ENCODE peak calls at places on chromosomes 13 and 19, in seven cellular contexts. One of them, this sample, is unnamed.

GRCh38 chr19:44003461-44004134 is 841 bp downstream of the ZNF230 start:
- DNase-seq in mucosa of descending colon: peak; percentile 13
- DNase-seq in CD4-positive, CD25-positive, alpha-beta regulatory T cell: no peak
- DNase-seq in CD8-positive, alpha-beta memory T cell: peak; percentile 14
- DNase-seq in HAP-1: no peak
- DNase-seq in aorta: no peak
- DNase-seq in neuronal stem cell: no peak
- DNase-seq in this sample: peak; percentile 66

GRCh38 chr13:111241006-111241755 is 79.3 kb upstream of the TEX29 start:
- DNase-seq in mucosa of descending colon: no peak
- DNase-seq in CD4-positive, CD25-positive, alpha-beta regulatory T cell: no peak
- DNase-seq in CD8-positive, alpha-beta memory T cell: no peak
- DNase-seq in HAP-1: no peak
- DNase-seq in aorta: no peak
- DNase-seq in neuronal stem cell: no peak
- DNase-seq in this sample: no peak

GRCh38 chr19:6767081-6767356 is 216 bp downstream of the SH2D3A start:
- DNase-seq in mucosa of descending colon: peak; percentile 75
- DNase-seq in CD4-positive, CD25-positive, alpha-beta regulatory T cell: no peak
- DNase-seq in CD8-positive, alpha-beta memory T cell: no peak
- DNase-seq in HAP-1: peak; percentile 10
- DNase-seq in aorta: no peak
- DNase-seq in neuronal stem cell: no peak
- DNase-seq in this sample: no peak

GRCh38 chr13:28854657-28855056 is 34.5 kb downstream of the MTUS2 start:
- DNase-seq in mucosa of descending colon: no peak
- DNase-seq in CD4-positive, CD25-positive, alpha-beta regulatory T cell: no peak
- DNase-seq in CD8-positive, alpha-beta memory T cell: no peak
- DNase-seq in HAP-1: no peak
- DNase-seq in aorta: no peak
- DNase-seq in neuronal stem cell: no peak
- DNase-seq in this sample: no peak

GRCh38 chr19:2186071-2186846 is 22.5 kb downstream of the DOT1L start:
- DNase-seq in mucosa of descending colon: peak; percentile 59
- DNase-seq in CD4-positive, CD25-positive, alpha-beta regulatory T cell: no peak
- DNase-seq in CD8-positive, alpha-beta memory T cell: no peak
- DNase-seq in HAP-1: no peak
- DNase-seq in aorta: peak; percentile 95
- DNase-seq in neuronal stem cell: no peak
- DNase-seq in this sample: peak; percentile 94

GRCh38 chr19:4713384-4713951 is 10.2 kb downstream of the DPP9 start:
- DNase-seq in mucosa of descending colon: peak; percentile 92
- DNase-seq in CD4-positive, CD25-positive, alpha-beta regulatory T cell: no peak
- DNase-seq in CD8-positive, alpha-beta memory T cell: no peak
- DNase-seq in HAP-1: no peak
- DNase-seq in aorta: peak; percentile 87
- DNase-seq in neuronal stem cell: no peak
- DNase-seq in this sample: peak; percentile 94

GRCh38 chr19:35211545-35212230 is 16.9 kb downstream of the FAM187B start:
- DNase-seq in mucosa of descending colon: peak; percentile 54
- DNase-seq in CD4-positive, CD25-positive, alpha-beta regulatory T cell: peak; percentile 77
- DNase-seq in CD8-positive, alpha-beta memory T cell: peak; percentile 91
- DNase-seq in HAP-1: no peak
- DNase-seq in aorta: no peak
- DNase-seq in neuronal stem cell: no peak
- DNase-seq in this sample: peak; percentile 80

GRCh38 chr13:68304287-68304893 is 1074.3 kb upstream of the PCDH9 start:
- DNase-seq in mucosa of descending colon: peak; percentile 23
- DNase-seq in CD4-positive, CD25-positive, alpha-beta regulatory T cell: no peak
- DNase-seq in CD8-positive, alpha-beta memory T cell: no peak
- DNase-seq in HAP-1: peak; percentile 58
- DNase-seq in aorta: no peak
- DNase-seq in neuronal stem cell: peak; percentile 5
- DNase-seq in this sample: no peak

GRCh38 chr13:72463561-72463960 is 263.9 kb downstream of the MZT1 start:
- DNase-seq in mucosa of descending colon: no peak
- DNase-seq in CD4-positive, CD25-positive, alpha-beta regulatory T cell: no peak
- DNase-seq in CD8-positive, alpha-beta memory T cell: no peak
- DNase-seq in HAP-1: peak; percentile 41
- DNase-seq in aorta: no peak
- DNase-seq in neuronal stem cell: no peak
- DNase-seq in this sample: no peak

GRCh38 chr13:41286370-41286769 is 23.0 kb upstream of the MTRF1 start:
- DNase-seq in mucosa of descending colon: no peak
- DNase-seq in CD4-positive, CD25-positive, alpha-beta regulatory T cell: no peak
- DNase-seq in CD8-positive, alpha-beta memory T cell: peak; percentile 61
- DNase-seq in HAP-1: no peak
- DNase-seq in aorta: no peak
- DNase-seq in neuronal stem cell: no peak
- DNase-seq in this sample: no peak

GRCh38 chr19:57512845-57513244 is 13.1 kb downstream of the ZNF773 start:
- DNase-seq in mucosa of descending colon: no peak
- DNase-seq in CD4-positive, CD25-positive, alpha-beta regulatory T cell: no peak
- DNase-seq in CD8-positive, alpha-beta memory T cell: no peak
- DNase-seq in HAP-1: no peak
- DNase-seq in aorta: no peak
- DNase-seq in neuronal stem cell: no peak
- DNase-seq in this sample: no peak

GRCh38 chr13:102904408-102904862 is 58.6 kb downstream of the ERCC5 start:
- DNase-seq in mucosa of descending colon: no peak
- DNase-seq in CD4-positive, CD25-positive, alpha-beta regulatory T cell: no peak
- DNase-seq in CD8-positive, alpha-beta memory T cell: no peak
- DNase-seq in HAP-1: no peak
- DNase-seq in aorta: no peak
- DNase-seq in neuronal stem cell: no peak
- DNase-seq in this sample: no peak

GRCh38 chr19:47663911-47664771 is 49.1 kb upstream of the EHD2 start:
- DNase-seq in mucosa of descending colon: peak; percentile 55
- DNase-seq in CD4-positive, CD25-positive, alpha-beta regulatory T cell: no peak
- DNase-seq in CD8-positive, alpha-beta memory T cell: no peak
- DNase-seq in HAP-1: no peak
- DNase-seq in aorta: no peak
- DNase-seq in neuronal stem cell: no peak
- DNase-seq in this sample: peak; percentile 83

GRCh38 chr13:76758738-76759137 is 127.5 kb downstream of the KCTD12 start:
- DNase-seq in mucosa of descending colon: no peak
- DNase-seq in CD4-positive, CD25-positive, alpha-beta regulatory T cell: no peak
- DNase-seq in CD8-positive, alpha-beta memory T cell: no peak
- DNase-seq in HAP-1: no peak
- DNase-seq in aorta: no peak
- DNase-seq in neuronal stem cell: no peak
- DNase-seq in this sample: no peak

GRCh38 chr19:46416077-46416709 is 2.8 kb upstream of the CCDC8 start:
- DNase-seq in mucosa of descending colon: peak; percentile 65
- DNase-seq in CD4-positive, CD25-positive, alpha-beta regulatory T cell: no peak
- DNase-seq in CD8-positive, alpha-beta memory T cell: no peak
- DNase-seq in HAP-1: peak; percentile 92
- DNase-seq in aorta: peak; percentile 97
- DNase-seq in neuronal stem cell: peak; percentile 95
- DNase-seq in this sample: peak; percentile 97

GRCh38 chr19:33281296-33281926 is 20.9 kb downstream of the CEBPA start:
- DNase-seq in mucosa of descending colon: no peak
- DNase-seq in CD4-positive, CD25-positive, alpha-beta regulatory T cell: no peak
- DNase-seq in CD8-positive, alpha-beta memory T cell: no peak
- DNase-seq in HAP-1: no peak
- DNase-seq in aorta: no peak
- DNase-seq in neuronal stem cell: no peak
- DNase-seq in this sample: peak; percentile 54

GRCh38 chr13:113408562-113408961 is 44.6 kb upstream of the GRTP1 start:
- DNase-seq in mucosa of descending colon: no peak
- DNase-seq in CD4-positive, CD25-positive, alpha-beta regulatory T cell: no peak
- DNase-seq in CD8-positive, alpha-beta memory T cell: no peak
- DNase-seq in HAP-1: no peak
- DNase-seq in aorta: peak; percentile 20
- DNase-seq in neuronal stem cell: no peak
- DNase-seq in this sample: no peak

GRCh38 chr19:13039211-13039789 is 44.0 kb downstream of the NFIX start:
- DNase-seq in mucosa of descending colon: no peak
- DNase-seq in CD4-positive, CD25-positive, alpha-beta regulatory T cell: no peak
- DNase-seq in CD8-positive, alpha-beta memory T cell: no peak
- DNase-seq in HAP-1: no peak
- DNase-seq in aorta: no peak
- DNase-seq in neuronal stem cell: no peak
- DNase-seq in this sample: no peak
- H3K4me1 ChIP-seq in mucosa of descending colon: peaks cover 29% of the 10 kb centered on the region
- H3K4me1 ChIP-seq in CD4-positive, CD25-positive, alpha-beta regulatory T cell: no peaks in the 10 kb centered on the region
- H3K4me1 ChIP-seq in CD8-positive, alpha-beta memory T cell: peaks cover 15% of the 10 kb centered on the region
- H3K4me1 ChIP-seq in HAP-1: peaks cover 9% of the 10 kb centered on the region
- H3K4me1 ChIP-seq in aorta: peaks cover 5% of the 10 kb centered on the region
- H3K4me1 ChIP-seq in neuronal stem cell: no peaks in the 10 kb centered on the region
- H3K4me1 ChIP-seq in this sample: peaks cover 8% of the 10 kb centered on the region

GRCh38 chr19:55643003-55643732 is at the start of gene ZNF581:
- DNase-seq in mucosa of descending colon: peak; percentile 82
- DNase-seq in CD4-positive, CD25-positive, alpha-beta regulatory T cell: peak; percentile 66
- DNase-seq in CD8-positive, alpha-beta memory T cell: peak; percentile 80
- DNase-seq in HAP-1: peak; percentile 69
- DNase-seq in aorta: peak; percentile 89
- DNase-seq in neuronal stem cell: peak; percentile 73
- DNase-seq in this sample: peak; percentile 94

GRCh38 chr19:55642153-55643002 is 1.1 kb upstream of the ZNF581 start:
- DNase-seq in mucosa of descending colon: peak; percentile 37
- DNase-seq in CD4-positive, CD25-positive, alpha-beta regulatory T cell: no peak
- DNase-seq in CD8-positive, alpha-beta memory T cell: peak; percentile 48
- DNase-seq in HAP-1: no peak
- DNase-seq in aorta: peak; percentile 80
- DNase-seq in neuronal stem cell: no peak
- DNase-seq in this sample: peak; percentile 90

GRCh38 chr19:55640043-55640576 is 692 bp upstream of the ZNF580 start:
- DNase-seq in mucosa of descending colon: peak; percentile 65
- DNase-seq in CD4-positive, CD25-positive, alpha-beta regulatory T cell: peak; percentile 63
- DNase-seq in CD8-positive, alpha-beta memory T cell: peak; percentile 82
- DNase-seq in HAP-1: no peak
- DNase-seq in aorta: peak; percentile 91
- DNase-seq in neuronal stem cell: no peak
- DNase-seq in this sample: peak; percentile 93

GRCh38 chr19:55640577-55641375 is at the start of gene ZNF580:
- DNase-seq in mucosa of descending colon: peak; percentile 59
- DNase-seq in CD4-positive, CD25-positive, alpha-beta regulatory T cell: peak; percentile 50
- DNase-seq in CD8-positive, alpha-beta memory T cell: peak; percentile 56
- DNase-seq in HAP-1: peak; percentile 61
- DNase-seq in aorta: peak; percentile 90
- DNase-seq in neuronal stem cell: peak; percentile 65
- DNase-seq in this sample: peak; percentile 94

DNA sequence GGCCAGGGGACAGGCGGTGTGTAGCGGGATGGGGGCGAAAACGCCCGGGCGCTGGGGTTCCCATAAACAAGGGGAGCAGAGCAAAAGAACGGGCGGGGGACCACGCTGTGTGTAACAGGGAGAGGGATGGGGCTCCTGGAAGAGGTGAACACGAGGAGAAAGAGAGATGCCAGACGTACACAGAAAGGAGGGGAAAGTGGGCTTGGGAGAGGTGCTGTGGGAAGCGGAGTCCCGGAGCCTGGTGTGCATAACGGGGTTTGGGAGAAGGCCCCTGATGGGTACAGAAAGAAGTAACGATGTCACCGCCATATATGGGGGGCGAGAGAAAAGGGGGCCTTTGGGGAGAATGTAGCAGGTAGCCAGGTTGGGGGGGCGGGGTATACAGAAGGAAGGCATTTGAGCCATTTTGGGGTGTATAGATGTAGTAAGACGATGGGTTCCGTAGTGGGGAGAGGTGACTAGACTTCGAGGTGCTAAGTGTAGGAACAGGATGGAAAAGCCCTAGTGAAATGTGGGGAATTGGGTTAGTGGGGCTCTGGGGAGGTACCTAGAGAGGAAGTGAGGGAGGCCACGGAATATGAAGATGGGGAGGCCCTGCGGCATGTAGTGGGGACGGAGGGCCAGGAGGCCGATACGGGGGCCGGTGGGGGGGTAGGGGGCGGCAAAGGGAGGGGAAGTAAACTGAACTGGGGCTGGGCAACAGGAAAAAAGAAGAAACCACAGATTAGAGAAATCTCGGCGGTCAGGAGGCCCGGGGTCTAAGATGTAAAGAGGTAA is 762 bp downstream of the ZNF580 start:
- DNase-seq in mucosa of descending colon: peak; percentile 41
- DNase-seq in CD4-positive, CD25-positive, alpha-beta regulatory T cell: no peak
- DNase-seq in CD8-positive, alpha-beta memory T cell: peak; percentile 56
- DNase-seq in HAP-1: no peak
- DNase-seq in aorta: no peak
- DNase-seq in neuronal stem cell: no peak
- DNase-seq in this sample: no peak
- H3K4me1 ChIP-seq in mucosa of descending colon: peaks cover 31% of the 10 kb centered on the region
- H3K4me1 ChIP-seq in CD4-positive, CD25-positive, alpha-beta regulatory T cell: peaks cover 71% of the 10 kb centered on the region
- H3K4me1 ChIP-seq in CD8-positive, alpha-beta memory T cell: peaks cover 41% of the 10 kb centered on the region
- H3K4me1 ChIP-seq in HAP-1: peaks cover 19% of the 10 kb centered on the region
- H3K4me1 ChIP-seq in aorta: no peaks in the 10 kb centered on the region
- H3K4me1 ChIP-seq in neuronal stem cell: peaks cover 17% of the 10 kb centered on the region
- H3K4me1 ChIP-seq in this sample: peaks cover 4% of the 10 kb centered on the region

GRCh38 chr19:17073869-17074627 is 1.2 kb downstream of the HAUS8 start:
- DNase-seq in mucosa of descending colon: peak; percentile 40
- DNase-seq in CD4-positive, CD25-positive, alpha-beta regulatory T cell: no peak
- DNase-seq in CD8-positive, alpha-beta memory T cell: no peak
- DNase-seq in HAP-1: no peak
- DNase-seq in aorta: no peak
- DNase-seq in neuronal stem cell: no peak
- DNase-seq in this sample: no peak

GRCh38 chr19:17076539-17076919 is 952 bp downstream of the MYO9B start:
- DNase-seq in mucosa of descending colon: no peak
- DNase-seq in CD4-positive, CD25-positive, alpha-beta regulatory T cell: no peak
- DNase-seq in CD8-positive, alpha-beta memory T cell: peak; percentile 30
- DNase-seq in HAP-1: no peak
- DNase-seq in aorta: no peak
- DNase-seq in neuronal stem cell: no peak
- DNase-seq in this sample: no peak

GRCh38 chr19:17075035-17075859 is at the start of the genes HAUS8 and MYO9B:
- DNase-seq in mucosa of descending colon: peak; percentile 99
- DNase-seq in CD4-positive, CD25-positive, alpha-beta regulatory T cell: peak; percentile 100
- DNase-seq in CD8-positive, alpha-beta memory T cell: peak; percentile 100
- DNase-seq in HAP-1: peak; percentile 97
- DNase-seq in aorta: peak; percentile 100
- DNase-seq in neuronal stem cell: peak; percentile 99
- DNase-seq in this sample: peak; percentile 100

GRCh38 chr19:17075860-17076538 is 422 bp downstream of the MYO9B start:
- DNase-seq in mucosa of descending colon: peak; percentile 65
- DNase-seq in CD4-positive, CD25-positive, alpha-beta regulatory T cell: peak; percentile 57
- DNase-seq in CD8-positive, alpha-beta memory T cell: peak; percentile 50
- DNase-seq in HAP-1: no peak
- DNase-seq in aorta: peak; percentile 83
- DNase-seq in neuronal stem cell: no peak
- DNase-seq in this sample: peak; percentile 89

DNA sequence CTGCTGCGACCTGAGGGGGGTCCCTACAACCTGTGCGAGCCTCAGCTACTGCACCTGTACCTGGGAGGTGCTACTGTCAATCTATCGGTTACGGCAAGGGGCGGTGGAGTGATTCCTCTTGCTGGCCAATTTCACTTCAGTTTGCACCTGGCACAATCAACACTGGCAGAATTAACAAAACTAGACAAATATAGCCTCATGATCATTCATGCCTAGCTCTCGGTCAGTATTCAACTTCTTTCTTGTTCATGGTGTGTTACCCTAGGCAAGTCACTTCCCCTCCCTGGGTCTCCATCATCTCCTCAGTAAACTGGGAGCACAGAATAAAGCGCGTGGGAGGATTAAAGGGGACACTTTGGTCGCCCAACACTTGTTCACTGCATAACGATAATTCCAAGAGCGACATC is 621 bp downstream of the HAUS8 start:
- DNase-seq in mucosa of descending colon: no peak
- DNase-seq in CD4-positive, CD25-positive, alpha-beta regulatory T cell: no peak
- DNase-seq in CD8-positive, alpha-beta memory T cell: peak; percentile 23
- DNase-seq in HAP-1: no peak
- DNase-seq in aorta: no peak
- DNase-seq in neuronal stem cell: no peak
- DNase-seq in this sample: no peak
- H3K4me1 ChIP-seq in mucosa of descending colon: peaks cover 13% of the 10 kb centered on the region
- H3K4me1 ChIP-seq in CD4-positive, CD25-positive, alpha-beta regulatory T cell: peaks cover 47% of the 10 kb centered on the region
- H3K4me1 ChIP-seq in CD8-positive, alpha-beta memory T cell: peaks cover 37% of the 10 kb centered on the region
- H3K4me1 ChIP-seq in HAP-1: peaks cover 9% of the 10 kb centered on the region
- H3K4me1 ChIP-seq in aorta: peaks cover 3% of the 10 kb centered on the region
- H3K4me1 ChIP-seq in neuronal stem cell: peaks cover 22% of the 10 kb centered on the region
- H3K4me1 ChIP-seq in this sample: peaks cover 8% of the 10 kb centered on the region

GRCh38 chr19:340620-341385 is 3.8 kb downstream of the MIER2 start:
- DNase-seq in mucosa of descending colon: no peak
- DNase-seq in CD4-positive, CD25-positive, alpha-beta regulatory T cell: no peak
- DNase-seq in CD8-positive, alpha-beta memory T cell: no peak
- DNase-seq in HAP-1: no peak
- DNase-seq in aorta: peak; percentile 57
- DNase-seq in neuronal stem cell: no peak
- DNase-seq in this sample: no peak
- H3K4me1 ChIP-seq in mucosa of descending colon: peaks cover 16% of the 10 kb centered on the region
- H3K4me1 ChIP-seq in CD4-positive, CD25-positive, alpha-beta regulatory T cell: peaks cover 35% of the 10 kb centered on the region
- H3K4me1 ChIP-seq in CD8-positive, alpha-beta memory T cell: peaks cover 26% of the 10 kb centered on the region
- H3K4me1 ChIP-seq in HAP-1: peaks cover 12% of the 10 kb centered on the region
- H3K4me1 ChIP-seq in aorta: no peaks in the 10 kb centered on the region
- H3K4me1 ChIP-seq in neuronal stem cell: peaks cover 19% of the 10 kb centered on the region
- H3K4me1 ChIP-seq in this sample: peaks cover 29% of the 10 kb centered on the region